ENCODE peak calls at places on chromosome 12, in nine cellular contexts. N is NCI-H1694, R is stomach, T is AG04450, V is left ventricle myocardium inferior, W is GM03348, G is BE2C, S is NCI-H510A treated with DMSO at 0.1 percent for 48 hours, K is psoas muscle. H is an unnamed sample.
A peak's percentile ranks its signal among the peaks of the same experiment; 100 is the strongest.

GRCh38 chr12:64611430-64612286 is 1.4 kb downstream of the RASSF3 start:
- DNase-seq in V (peak; percentile 41), G (peak; percentile 25), T (no peak), S (peak; percentile 42), K (no peak), R (peak; percentile 64), N (no peak), W (peak; percentile 69), H (no peak)

GRCh38 chr12:124913474-124914391 is 717 bp downstream of the UBC start:
- DNase-seq in V (peak; percentile 83), K (peak; percentile 88), S (no peak), W (peak; percentile 54), G (peak; percentile 88), T (no peak), R (peak; percentile 91), N (no peak), H (peak; percentile 95)

GRCh38 chr12:16347391-16348298 is at the start of gene MGST1:
- DNase-seq in G (no peak), R (peak; percentile 79), V (peak; percentile 62), W (peak; percentile 75), S (peak; percentile 87), T (no peak), N (no peak), K (peak; percentile 76), H (no peak)

GRCh38 chr12:24111101-24111500 is 161.6 kb upstream of the SOX5 start:
- DNase-seq in S (no peak), R (no peak), W (no peak), G (no peak), V (no peak), K (no peak), T (no peak), N (no peak), H (no peak)

GRCh38 chr12:115132906-115133305 is 448.9 kb upstream of the TBX3 start:
- DNase-seq in N (no peak), T (no peak), W (no peak), V (no peak), R (no peak), G (no peak), S (no peak), K (no peak), H (no peak)

GRCh38 chr12:66049538-66050282 is 80.8 kb downstream of the LLPH start:
- DNase-seq in K (no peak), G (no peak), V (no peak), S (no peak), T (no peak), W (no peak), R (no peak), N (no peak), H (no peak)

GRCh38 chr12:119354187-119354586 is 19.7 kb downstream of the CCDC60 start:
- DNase-seq in K (no peak), S (peak; percentile 89), V (no peak), W (no peak), T (no peak), N (no peak), R (no peak), G (no peak), H (no peak)

GRCh38 chr12:779745-780734 is 27.7 kb downstream of the WNK1 start:
- DNase-seq in K (no peak), G (no peak), T (peak; percentile 7), W (peak; percentile 55), S (no peak), V (no peak), R (no peak), N (no peak), H (no peak)

GRCh38 chr12:131985145-131985875 is 35.6 kb downstream of the EP400 start:
- DNase-seq in R (peak; percentile 28), S (no peak), V (peak; percentile 24), G (no peak), T (no peak), W (no peak), N (no peak), K (no peak), H (no peak)

GRCh38 chr12:108622425-108622824 is 11.3 kb downstream of the SELPLG start:
- DNase-seq in V (no peak), G (no peak), R (no peak), S (peak; percentile 53), N (no peak), T (no peak), W (no peak), K (no peak), H (no peak)

GRCh38 chr12:67698711-67699603 is 50.4 kb downstream of the DYRK2 start:
- DNase-seq in W (peak; percentile 38), T (no peak), N (no peak), K (no peak), S (no peak), R (no peak), G (no peak), V (no peak), H (no peak)

GRCh38 chr12:55908726-55909512 is 18.8 kb downstream of the PYM1 start:
- DNase-seq in N (no peak), R (no peak), K (no peak), W (peak; percentile 42), V (no peak), S (no peak), T (no peak), G (no peak), H (no peak)

GRCh38 chr12:13358391-13358905 is 161.9 kb downstream of the EMP1 start:
- DNase-seq in V (no peak), S (no peak), W (no peak), T (no peak), N (no peak), K (no peak), G (no peak), R (no peak), H (no peak)

GRCh38 chr12:26126340-26127284 is 1.8 kb upstream of the BHLHE41 start:
- DNase-seq in G (peak; percentile 88), V (peak; percentile 89), R (peak; percentile 86), S (peak; percentile 66), W (peak; percentile 94), T (no peak), K (peak; percentile 90), N (no peak), H (peak; percentile 94)